ENCODE peak calls at places on chromosomes 4 and X, in four cellular contexts. X is neuronal stem cell, W is left ventricle myocardium inferior, D is upper lobe of left lung. J is an unnamed sample.

GRCh38 chr4:135383889-135384288 is 1182.3 kb upstream of the PABPC4L start:
- DNase-seq in X (no peak), W (no peak), D (no peak), J (no peak)

GRCh38 chrX:88886908-88887307 is 139.9 kb downstream of the CPXCR1 start:
- DNase-seq in X (no peak), W (no peak), D (no peak), J (no peak)

GRCh38 chrX:115560211-115560977 is 580 bp upstream of the PLS3 start:
- DNase-seq in X (no peak), W (no peak), D (no peak), J (no peak)

GRCh38 chr4:163866728-163867313 is 372.3 kb downstream of the TMA16 start:
- DNase-seq in X (no peak), W (no peak), D (no peak), J (no peak)

GRCh38 chrX:70504772-70505450 is 60.3 kb downstream of the DLG3 start:
- DNase-seq in X (no peak), W (no peak), D (no peak), J (no peak)

GRCh38 chr4:183635333-183635732 is 23.7 kb downstream of the RWDD4 start:
- DNase-seq in X (no peak), W (no peak), D (no peak), J (no peak)

GRCh38 chr4:72770708-72771107 is 201.7 kb upstream of the ADAMTS3 start:
- DNase-seq in X (no peak), W (no peak), D (no peak), J (no peak)

GRCh38 chr4:73593631-73594241 is 26.5 kb downstream of the RASSF6 start:
- DNase-seq in X (no peak), W (no peak), D (no peak), J (peak; percentile 43)

GRCh38 chr4:64756016-64756415 is 346.8 kb upstream of the TECRL start:
- DNase-seq in X (no peak), W (no peak), D (no peak), J (peak; percentile 1)

GRCh38 chr4:2937146-2937857 is 25.9 kb downstream of the NOP14 start:
- DNase-seq in X (no peak), W (peak; percentile 18), D (no peak), J (no peak)

GRCh38 chr4:123546661-123547060 is 150.1 kb downstream of the SPRY1 start:
- DNase-seq in X (no peak), W (no peak), D (no peak), J (no peak)

GRCh38 chrX:134537179-134537945 is 77.4 kb downstream of the HPRT1 start:
- DNase-seq in X (no peak), W (no peak), D (no peak), J (peak; percentile 85)

GRCh38 chrX:140712413-140713173 is 3.0 kb downstream of the LINC00632 start:
- DNase-seq in X (peak; percentile 48), W (peak; percentile 39), D (peak; percentile 39), J (peak; percentile 62)

GRCh38 chr4:88738714-88739366 is 41.2 kb upstream of the NAP1L5 start:
- DNase-seq in X (no peak), W (no peak), D (no peak), J (no peak)

GRCh38 chr4:128229458-128229805 is 58.2 kb downstream of the PGRMC2 start:
- DNase-seq in X (no peak), W (no peak), D (no peak), J (peak; percentile 13)

GRCh38 chr4:3484057-3484973 is 21.2 kb downstream of the DOK7 start:
- DNase-seq in X (no peak), W (peak; percentile 83), D (peak; percentile 88), J (no peak)

GRCh38 chrX:104343408-104344129 is 88.8 kb upstream of the ESX1 start:
- DNase-seq in X (peak; percentile 12), W (no peak), D (no peak), J (peak; percentile 51)

GRCh38 chr4:82437285-82438005 is 7.1 kb downstream of the ENOPH1 start:
- DNase-seq in X (no peak), W (no peak), D (no peak), J (peak; percentile 37)

GRCh38 chrX:51487960-51488267 is 8.5 kb downstream of the NUDT11 start:
- DNase-seq in X (no peak), W (no peak), D (no peak), J (no peak)

GRCh38 chrX:70042399-70043371 is 7.1 kb downstream of the AWAT2 start:
- DNase-seq in X (no peak), W (no peak), D (no peak), J (peak; percentile 47)

GRCh38 chr4:108036252-108036651 is 46.6 kb downstream of the HADH start:
- DNase-seq in X (no peak), W (no peak), D (no peak), J (no peak)

GRCh38 chr4:16029329-16029728 is 54.5 kb downstream of the PROM1 start:
- DNase-seq in X (no peak), W (no peak), D (no peak), J (peak; percentile 61)

GRCh38 chr4:108644237-108644636 is 6.2 kb upstream of the OSTC start:
- DNase-seq in X (no peak), W (no peak), D (no peak), J (no peak)

GRCh38 chr4:2948895-2949781 is 14.1 kb downstream of the NOP14 start:
- DNase-seq in X (no peak), W (no peak), D (no peak), J (peak; percentile 33)

GRCh38 chr4:40212674-40213504 is 16.1 kb downstream of the RHOH start:
- DNase-seq in X (no peak), W (no peak), D (no peak), J (no peak)

GRCh38 chr4:119666653-119667091 is 38.1 kb upstream of the PDE5A start:
- DNase-seq in X (peak; percentile 8), W (no peak), D (no peak), J (no peak)

GRCh38 chr4:15006416-15007024 is 4.2 kb downstream of the CPEB2 start:
- DNase-seq in X (no peak), W (no peak), D (no peak), J (peak; percentile 20)

GRCh38 chrX:49230500-49231232 is 2.5 kb downstream of the CACNA1F start:
- DNase-seq in X (peak; percentile 26), W (peak; percentile 64), D (peak; percentile 84), J (peak; percentile 40)

GRCh38 chr4:128574706-128575105 is 234.8 kb upstream of the JADE1 start:
- DNase-seq in X (peak; percentile 48), W (peak; percentile 49), D (no peak), J (peak; percentile 65)

GRCh38 chr4:185811509-185812364 is at the start of gene SORBS2:
- DNase-seq in X (no peak), W (no peak), D (peak; percentile 23), J (peak; percentile 74)

GRCh38 chr4:145619639-145619996 is 433 bp downstream of the MMAA start:
- DNase-seq in X (no peak), W (no peak), D (no peak), J (peak; percentile 53)

GRCh38 chr4:77777135-77777777 is 41.9 kb downstream of the CNOT6L start:
- DNase-seq in X (no peak), W (no peak), D (no peak), J (peak; percentile 58)

GRCh38 chr4:3388461-3389185 is 53.1 kb upstream of the HGFAC start:
- DNase-seq in X (no peak), W (peak; percentile 15), D (peak; percentile 70), J (peak; percentile 55)

DNA sequence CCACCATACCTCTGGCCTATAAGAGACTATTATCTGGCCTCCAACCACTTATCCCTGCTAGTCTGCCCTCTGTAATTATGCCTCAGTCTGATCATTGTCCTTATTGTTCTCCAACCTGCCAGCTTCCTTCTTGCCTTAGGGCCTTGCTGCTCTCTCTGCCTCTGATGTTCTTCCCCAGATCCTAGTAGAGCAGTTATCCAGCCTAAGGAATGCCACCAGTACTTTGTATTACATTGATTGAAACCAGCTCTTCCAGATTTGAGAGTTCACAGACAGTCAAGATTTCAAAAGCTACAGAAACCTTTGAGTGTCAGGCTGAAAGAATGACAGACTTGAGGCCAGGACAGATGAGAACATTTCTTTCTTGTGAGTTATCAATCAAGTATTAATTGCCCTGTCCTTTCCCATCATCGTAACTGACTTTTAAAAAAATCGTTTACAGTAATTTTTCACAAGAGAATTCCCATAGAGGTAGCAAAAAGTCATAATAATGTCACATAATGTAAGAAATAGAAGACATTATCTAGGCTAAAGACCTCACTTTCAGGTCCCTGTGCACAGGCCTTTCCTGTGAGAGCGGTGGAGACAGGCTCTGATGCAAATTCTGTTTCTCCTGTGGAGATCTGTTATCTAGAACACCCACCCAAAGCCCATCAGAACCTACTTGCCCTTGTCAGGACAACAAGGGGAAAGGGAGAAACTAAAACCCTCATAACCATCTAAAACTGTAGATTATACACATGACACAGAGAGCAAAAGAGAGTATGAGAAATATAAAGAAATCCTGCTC is 64.1 kb upstream of the GUCY1A1 start:
- DNase-seq in X (no peak), W (no peak), D (no peak), J (no peak)
- H3K4me1 ChIP-seq in X (peaks cover 2% of the 10 kb centered on the region), W (peaks cover 8% of the 10 kb centered on the region), D (no peaks in the 10 kb centered on the region), J (peaks cover 13% of the 10 kb centered on the region)

GRCh38 chr4:86942185-86942666 is 7.4 kb downstream of the AFF1 start:
- DNase-seq in X (no peak), W (no peak), D (no peak), J (no peak)

GRCh38 chr4:86946868-86947493 is 12.2 kb downstream of the AFF1 start:
- DNase-seq in X (no peak), W (no peak), D (no peak), J (no peak)

GRCh38 chr4:86947494-86948120 is 12.8 kb downstream of the AFF1 start:
- DNase-seq in X (no peak), W (no peak), D (no peak), J (no peak)

GRCh38 chr4:86948276-86948675 is 13.5 kb downstream of the AFF1 start:
- DNase-seq in X (no peak), W (no peak), D (no peak), J (no peak)

DNA sequence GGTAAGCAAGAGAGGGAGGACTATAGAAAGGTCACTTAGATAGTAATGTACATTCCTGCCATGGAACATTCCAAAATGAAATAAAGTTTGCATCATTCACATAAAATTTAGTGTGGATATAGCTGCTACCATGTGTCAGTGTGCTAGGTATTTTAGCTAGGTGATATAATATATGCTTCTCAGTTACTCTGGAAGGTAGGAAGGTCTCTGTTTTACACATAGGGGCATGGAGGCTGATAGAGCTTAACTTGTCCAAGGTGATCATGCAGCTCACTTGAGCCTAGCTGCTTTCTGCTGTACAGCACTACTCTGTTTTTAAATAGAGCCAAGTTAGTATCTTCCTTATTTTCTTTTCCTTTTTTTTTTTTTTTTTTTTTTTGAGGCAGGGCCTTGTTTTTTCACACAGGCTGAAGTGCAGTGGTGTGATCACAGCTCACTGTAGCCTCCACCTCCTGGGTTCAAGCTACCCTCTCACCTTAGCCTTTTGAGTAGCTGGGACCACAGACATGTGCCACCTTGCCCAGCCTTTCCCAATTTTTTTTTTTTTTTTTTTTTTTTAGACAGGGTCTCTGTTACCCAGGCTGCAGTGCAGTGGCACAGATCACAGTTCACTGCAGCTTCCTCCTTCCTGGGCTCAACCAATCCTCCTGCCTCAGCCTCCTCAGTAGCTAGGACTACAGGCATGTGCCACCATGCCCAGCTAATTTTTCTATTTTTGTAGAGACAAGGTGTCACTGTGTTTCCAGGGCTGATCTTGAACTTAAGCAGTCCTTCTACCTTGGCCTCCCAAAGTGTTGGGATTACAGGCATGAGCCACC is 10.4 kb downstream of the AFF1 start:
- DNase-seq in X (no peak), W (no peak), D (no peak), J (no peak)
- H3K27ac ChIP-seq in X (no peak overlapping the region), W (no peak overlapping the region), D (no peak overlapping the region), J (no peak overlapping the region)

GRCh38 chrX:100591256-100592051 is 6.7 kb downstream of the TNMD start:
- DNase-seq in X (no peak), W (no peak), D (no peak), J (no peak)
- H3K4me1 ChIP-seq in X (no peaks in the 10 kb centered on the region), W (peaks cover 4% of the 10 kb centered on the region), D (no peaks in the 10 kb centered on the region), J (peaks cover 9% of the 10 kb centered on the region)

GRCh38 chrX:16125520-16126149 is 2.3 kb downstream of the GRPR start:
- DNase-seq in X (no peak), W (no peak), D (no peak), J (no peak)
- H3K27ac ChIP-seq in X (no peak overlapping the region), W (no peak overlapping the region), D (no peak overlapping the region), J (no peak overlapping the region)